ENCODE peak calls at places on chromosomes 2 and 18, in five cellular contexts. One of them, this sample, is unnamed.

GRCh38 chr18:49048361-49048760 is 97.6 kb upstream of the SMAD7 start:
- DNase-seq in WTC11: no peak
- DNase-seq in stimulated activated CD4-positive, alpha-beta T cell treated with anti-CD3 and anti-CD28 coated beads, TNF-alpha, amount 100 ng/mL, for 1 hour: no peak
- DNase-seq in small intestine: no peak
- DNase-seq in thoracic aorta: no peak
- DNase-seq in this sample: no peak

GRCh38 chr2:236177604-236177966 is 9.4 kb upstream of the GBX2 start:
- DNase-seq in WTC11: peak; percentile 89
- DNase-seq in stimulated activated CD4-positive, alpha-beta T cell treated with anti-CD3 and anti-CD28 coated beads, TNF-alpha, amount 100 ng/mL, for 1 hour: no peak
- DNase-seq in small intestine: peak; percentile 19
- DNase-seq in thoracic aorta: no peak
- DNase-seq in this sample: no peak

GRCh38 chr2:39661771-39662325 is 3.9 kb upstream of the TMEM178A start:
- DNase-seq in WTC11: no peak
- DNase-seq in stimulated activated CD4-positive, alpha-beta T cell treated with anti-CD3 and anti-CD28 coated beads, TNF-alpha, amount 100 ng/mL, for 1 hour: no peak
- DNase-seq in small intestine: no peak
- DNase-seq in thoracic aorta: no peak
- DNase-seq in this sample: no peak

GRCh38 chr2:3631851-3632659 is 25.9 kb upstream of the ALLC start:
- DNase-seq in WTC11: no peak
- DNase-seq in stimulated activated CD4-positive, alpha-beta T cell treated with anti-CD3 and anti-CD28 coated beads, TNF-alpha, amount 100 ng/mL, for 1 hour: no peak
- DNase-seq in small intestine: no peak
- DNase-seq in thoracic aorta: no peak
- DNase-seq in this sample: no peak

GRCh38 chr18:77119101-77119850 is 13.3 kb downstream of the MBP start:
- DNase-seq in WTC11: no peak
- DNase-seq in stimulated activated CD4-positive, alpha-beta T cell treated with anti-CD3 and anti-CD28 coated beads, TNF-alpha, amount 100 ng/mL, for 1 hour: no peak
- DNase-seq in small intestine: no peak
- DNase-seq in thoracic aorta: no peak
- DNase-seq in this sample: no peak

GRCh38 chr2:26630669-26631360 is 10.4 kb downstream of the CIB4 start:
- DNase-seq in WTC11: no peak
- DNase-seq in stimulated activated CD4-positive, alpha-beta T cell treated with anti-CD3 and anti-CD28 coated beads, TNF-alpha, amount 100 ng/mL, for 1 hour: no peak
- DNase-seq in small intestine: no peak
- DNase-seq in thoracic aorta: no peak
- DNase-seq in this sample: no peak

GRCh38 chr18:55524353-55525123 is 63.5 kb downstream of the TCF4 start:
- DNase-seq in WTC11: no peak
- DNase-seq in stimulated activated CD4-positive, alpha-beta T cell treated with anti-CD3 and anti-CD28 coated beads, TNF-alpha, amount 100 ng/mL, for 1 hour: no peak
- DNase-seq in small intestine: no peak
- DNase-seq in thoracic aorta: no peak
- DNase-seq in this sample: no peak

GRCh38 chr18:21458788-21459187 is 141.7 kb downstream of the ESCO1 start:
- DNase-seq in WTC11: no peak
- DNase-seq in stimulated activated CD4-positive, alpha-beta T cell treated with anti-CD3 and anti-CD28 coated beads, TNF-alpha, amount 100 ng/mL, for 1 hour: no peak
- DNase-seq in small intestine: no peak
- DNase-seq in thoracic aorta: no peak
- DNase-seq in this sample: no peak

GRCh38 chr18:23453657-23454011 is 547 bp downstream of the RIOK3 start:
- DNase-seq in WTC11: no peak
- DNase-seq in stimulated activated CD4-positive, alpha-beta T cell treated with anti-CD3 and anti-CD28 coated beads, TNF-alpha, amount 100 ng/mL, for 1 hour: no peak
- DNase-seq in small intestine: peak; percentile 45
- DNase-seq in thoracic aorta: no peak
- DNase-seq in this sample: no peak

GRCh38 chr2:197804758-197805597 is 585 bp downstream of the PLCL1 start:
- DNase-seq in WTC11: peak; percentile 44
- DNase-seq in stimulated activated CD4-positive, alpha-beta T cell treated with anti-CD3 and anti-CD28 coated beads, TNF-alpha, amount 100 ng/mL, for 1 hour: no peak
- DNase-seq in small intestine: no peak
- DNase-seq in thoracic aorta: peak; percentile 26
- DNase-seq in this sample: no peak

GRCh38 chr2:189421644-189422043 is 19.6 kb upstream of the WDR75 start:
- DNase-seq in WTC11: no peak
- DNase-seq in stimulated activated CD4-positive, alpha-beta T cell treated with anti-CD3 and anti-CD28 coated beads, TNF-alpha, amount 100 ng/mL, for 1 hour: no peak
- DNase-seq in small intestine: no peak
- DNase-seq in thoracic aorta: no peak
- DNase-seq in this sample: no peak

GRCh38 chr2:169012812-169013627 is 18.1 kb downstream of the ABCB11 start:
- DNase-seq in WTC11: no peak
- DNase-seq in stimulated activated CD4-positive, alpha-beta T cell treated with anti-CD3 and anti-CD28 coated beads, TNF-alpha, amount 100 ng/mL, for 1 hour: no peak
- DNase-seq in small intestine: no peak
- DNase-seq in thoracic aorta: no peak
- DNase-seq in this sample: no peak

This sample was measured in GOT3.